ENCODE peak calls at places on chromosomes 5 and 9, in eight cellular contexts. C, P, O, T, Z, H, W and E are unnamed samples.

GRCh38 chr9:78972303-78973002 is 599.3 kb upstream of the TLE4 start:
- DNase-seq in H (no peak), C (no peak), T (no peak), Z (no peak), P (no peak), W (peak), O (no peak), E (no peak)

GRCh38 chr5:74386571-74387334 is 253.8 kb downstream of the ENC1 start:
- DNase-seq in T (no peak), H (no peak), Z (no peak), P (no peak), W (no peak), O (no peak), C (peak), E (no peak)

GRCh38 chr5:150637245-150638052 is 3.0 kb upstream of the SYNPO start:
- DNase-seq in P (no peak), T (peak), Z (no peak), O (no peak), C (peak), W (peak), H (no peak), E (no peak)

GRCh38 chr9:116689117-116689516 is 2.0 kb downstream of the TRIM32 start:
- DNase-seq in H (no peak), O (no peak), Z (no peak), C (no peak), P (no peak), T (no peak), W (no peak), E (no peak)

GRCh38 chr9:135582541-135582940 is 21.0 kb downstream of the PAEP start:
- DNase-seq in C (no peak), T (no peak), O (no peak), H (no peak), W (no peak), Z (no peak), P (no peak), E (no peak)

GRCh38 chr5:151233576-151234202 is 9.8 kb upstream of the CCDC69 start:
- DNase-seq in W (no peak), P (no peak), Z (no peak), O (no peak), H (no peak), T (no peak), C (no peak), E (peak)

GRCh38 chr5:167295686-167296015 is 995.8 kb upstream of the WWC1 start:
- DNase-seq in P (no peak), Z (no peak), W (no peak), H (no peak), C (no peak), O (no peak), T (no peak), E (no peak)

GRCh38 chr9:20358201-20358600 is 264.1 kb downstream of the MLLT3 start:
- DNase-seq in T (no peak), Z (no peak), W (no peak), P (no peak), C (peak), O (no peak), H (no peak), E (no peak)

GRCh38 chr5:116507051-116507537 is 67.5 kb downstream of the SEMA6A start:
- DNase-seq in T (no peak), Z (no peak), W (no peak), H (no peak), O (no peak), P (no peak), C (peak), E (no peak)

GRCh38 chr9:131033269-131034224 is 24.6 kb downstream of the LAMC3 start:
- DNase-seq in O (no peak), W (no peak), T (no peak), P (no peak), C (no peak), Z (no peak), H (no peak), E (no peak)

GRCh38 chr5:108461628-108462367 is 79.9 kb upstream of the FBXL17 start:
- DNase-seq in C (peak), O (no peak), W (no peak), H (no peak), T (no peak), Z (no peak), P (no peak), E (no peak)

GRCh38 chr9:72978724-72979123 is 25.9 kb upstream of the ALDH1A1 start:
- DNase-seq in H (no peak), T (no peak), O (no peak), C (peak), Z (no peak), P (no peak), W (no peak), E (no peak)

GRCh38 chr5:170154297-170154696 is 48.6 kb downstream of the FOXI1 start:
- DNase-seq in T (no peak), Z (no peak), O (no peak), C (no peak), H (no peak), P (no peak), W (no peak), E (no peak)

GRCh38 chr9:106921989-106922388 is 59.0 kb downstream of the ZNF462 start:
- DNase-seq in C (peak), T (no peak), W (no peak), Z (no peak), H (no peak), O (no peak), P (no peak), E (no peak)